ENCODE peak calls at places on chromosomes 4 and X, in five cellular contexts. One of them, this sample, is unnamed.

GRCh38 chrX:26262121-26262523 is 46.2 kb downstream of the MAGEB5 start:
- DNase-seq in H1: no peak
- DNase-seq in HepG2: no peak
- DNase-seq in WTC11: no peak
- DNase-seq in K562: no peak
- DNase-seq in this sample: no peak

GRCh38 chr4:20159516-20159915 is 92.2 kb upstream of the SLIT2 start:
- DNase-seq in K562: no peak
- DNase-seq in HepG2: no peak
- DNase-seq in H1: no peak
- DNase-seq in WTC11: no peak
- DNase-seq in this sample: no peak

GRCh38 chr4:52250124-52250523 is 199.0 kb downstream of the SPATA18 start:
- DNase-seq in HepG2: no peak
- DNase-seq in WTC11: no peak
- DNase-seq in K562: no peak
- DNase-seq in H1: no peak
- DNase-seq in this sample: no peak

GRCh38 chr4:147060171-147060931 is 114.7 kb upstream of the TTC29 start:
- DNase-seq in WTC11: no peak
- DNase-seq in H1: no peak
- DNase-seq in HepG2: no peak
- DNase-seq in K562: no peak
- DNase-seq in this sample: no peak

GRCh38 chr4:156190606-156191005 is 236.9 kb upstream of the CTSO start:
- DNase-seq in H1: no peak
- DNase-seq in HepG2: no peak
- DNase-seq in WTC11: no peak
- DNase-seq in K562: no peak
- DNase-seq in this sample: no peak

GRCh38 chrX:49309401-49309981 is 6.0 kb downstream of the GAGE10 start:
- DNase-seq in H1: peak; percentile 29
- DNase-seq in K562: no peak
- DNase-seq in HepG2: no peak
- DNase-seq in WTC11: no peak
- DNase-seq in this sample: no peak

GRCh38 chrX:27039332-27039731 is 423.8 kb downstream of the PPP4R3C start:
- DNase-seq in K562: no peak
- DNase-seq in WTC11: no peak
- DNase-seq in HepG2: no peak
- DNase-seq in H1: no peak
- DNase-seq in this sample: no peak

GRCh38 chr4:90840828-90841227 is 713.6 kb downstream of the CCSER1 start:
- DNase-seq in K562: no peak
- DNase-seq in WTC11: no peak
- DNase-seq in H1: no peak
- DNase-seq in HepG2: no peak
- DNase-seq in this sample: no peak

GRCh38 chrX:23736030-23736429 is 7.0 kb downstream of the ACOT9 start:
- DNase-seq in HepG2: no peak
- DNase-seq in K562: no peak
- DNase-seq in WTC11: no peak
- DNase-seq in H1: no peak
- DNase-seq in this sample: no peak

GRCh38 chrX:65508851-65509250 is 25.7 kb downstream of the LAS1L start:
- DNase-seq in WTC11: no peak
- DNase-seq in K562: no peak
- DNase-seq in H1: no peak
- DNase-seq in HepG2: no peak
- DNase-seq in this sample: no peak

GRCh38 chrX:53711446-53711845 is 24.9 kb upstream of the HUWE1 start:
- DNase-seq in K562: no peak
- DNase-seq in H1: no peak
- DNase-seq in HepG2: no peak
- DNase-seq in WTC11: no peak
- DNase-seq in this sample: no peak

GRCh38 chrX:34656467-34656841 is 631 bp downstream of the TMEM47 start:
- DNase-seq in HepG2: no peak
- DNase-seq in WTC11: peak; percentile 11
- DNase-seq in K562: no peak
- DNase-seq in H1: no peak
- DNase-seq in this sample: no peak

GRCh38 chr4:140342620-140343019 is 30.8 kb upstream of the SCOC start:
- DNase-seq in K562: no peak
- DNase-seq in H1: no peak
- DNase-seq in HepG2: no peak
- DNase-seq in WTC11: no peak
- DNase-seq in this sample: no peak

GRCh38 chr4:164116286-164116685 is 621.8 kb downstream of the TMA16 start:
- DNase-seq in H1: no peak
- DNase-seq in K562: no peak
- DNase-seq in WTC11: no peak
- DNase-seq in HepG2: no peak
- DNase-seq in this sample: no peak

GRCh38 chr4:7388627-7389026 is 46.1 kb downstream of the PSAPL1 start:
- DNase-seq in WTC11: no peak
- DNase-seq in HepG2: no peak
- DNase-seq in K562: no peak
- DNase-seq in H1: no peak
- DNase-seq in this sample: no peak

GRCh38 chr4:122458625-122459024 is 2.1 kb upstream of the IL2 start:
- DNase-seq in H1: no peak
- DNase-seq in K562: no peak
- DNase-seq in HepG2: no peak
- DNase-seq in WTC11: no peak
- DNase-seq in this sample: no peak

GRCh38 chr4:158300012-158300411 is 89.7 kb downstream of the TMEM144 start:
- DNase-seq in H1: no peak
- DNase-seq in HepG2: no peak
- DNase-seq in WTC11: no peak
- DNase-seq in K562: no peak
- DNase-seq in this sample: no peak

GRCh38 chr4:158299459-158300007 is 89.2 kb downstream of the TMEM144 start:
- DNase-seq in HepG2: peak; percentile 61
- DNase-seq in K562: peak; percentile 12
- DNase-seq in H1: no peak
- DNase-seq in WTC11: no peak
- DNase-seq in this sample: no peak

GRCh38 chr4:158297866-158298265 is 87.6 kb downstream of the TMEM144 start:
- DNase-seq in H1: no peak
- DNase-seq in K562: no peak
- DNase-seq in HepG2: no peak
- DNase-seq in WTC11: no peak
- DNase-seq in this sample: no peak

GRCh38 chr4:158304694-158305093 is 94.4 kb downstream of the TMEM144 start:
- DNase-seq in K562: no peak
- DNase-seq in WTC11: no peak
- DNase-seq in HepG2: no peak
- DNase-seq in H1: no peak
- DNase-seq in this sample: no peak

GRCh38 chr4:158302076-158302866 is 92.0 kb downstream of the TMEM144 start:
- DNase-seq in HepG2: no peak
- DNase-seq in K562: no peak
- DNase-seq in WTC11: no peak
- DNase-seq in H1: no peak
- DNase-seq in this sample: no peak
- TF ChIP-seq ATF2 in HepG2: no peak
- TF ChIP-seq ATF2 in K562: no peak
- TF ChIP-seq ATF2 in WTC11: no peak
- TF ChIP-seq ATF2 in H1: no peak
- TF ChIP-seq ATF2 in this sample: no peak

GRCh38 chr4:58564695-58565094 is 1454.5 kb upstream of the IGFBP7 start:
- DNase-seq in H1: no peak
- DNase-seq in K562: no peak
- DNase-seq in WTC11: no peak
- DNase-seq in HepG2: no peak
- DNase-seq in this sample: no peak
- TF ChIP-seq ATF2 in H1: no peak
- TF ChIP-seq ATF2 in K562: no peak
- TF ChIP-seq ATF2 in WTC11: no peak
- TF ChIP-seq ATF2 in HepG2: no peak
- TF ChIP-seq ATF2 in this sample: no peak

DNA sequence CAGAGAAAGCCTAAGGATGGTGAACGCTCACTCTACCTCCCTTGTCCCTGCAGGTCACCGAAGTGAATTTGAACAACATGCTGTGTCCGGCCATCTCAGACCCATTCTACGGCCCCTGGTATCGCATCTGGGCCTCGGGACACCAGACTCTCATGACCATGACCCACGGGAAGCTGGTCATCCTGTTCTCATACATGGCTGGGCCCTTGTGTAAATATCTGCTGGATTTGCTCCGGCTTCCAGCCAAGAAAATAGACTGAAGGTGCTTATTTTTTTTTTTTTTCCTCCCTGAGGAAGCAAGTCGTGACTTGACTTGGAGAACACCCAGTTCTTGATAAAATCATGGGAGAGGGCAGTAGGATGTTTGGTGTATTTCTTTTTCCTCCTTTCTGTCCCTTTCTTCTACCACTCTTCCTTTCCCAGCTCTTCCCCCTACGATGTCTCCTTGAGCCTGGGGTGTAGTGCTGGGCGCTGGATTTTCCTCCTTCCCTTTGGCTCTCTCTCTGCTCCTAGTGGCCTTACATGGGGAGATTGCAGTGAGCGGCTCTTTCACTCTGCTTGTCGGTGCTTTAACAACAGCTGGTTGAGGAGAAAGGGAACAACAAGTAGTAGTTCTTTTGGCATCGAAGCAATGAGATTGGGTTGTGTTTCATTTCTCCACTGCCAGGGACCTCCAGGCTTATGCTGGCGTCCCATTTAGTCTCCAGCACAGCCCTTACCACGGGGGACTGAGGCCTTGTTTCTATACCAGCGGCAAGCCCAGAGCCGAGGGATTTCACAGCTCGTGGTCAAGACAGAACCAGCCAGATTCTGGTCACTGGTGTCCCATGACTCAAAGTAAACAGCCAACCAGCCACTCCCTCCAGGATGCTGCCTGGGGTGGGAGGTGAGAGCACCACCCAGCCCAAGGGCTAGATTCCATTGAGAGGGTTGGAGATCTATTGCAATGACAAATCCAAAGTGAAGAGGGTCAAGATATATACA is 144.4 kb downstream of the AMMECR1 start:
- DNase-seq in H1: no peak
- DNase-seq in WTC11: no peak
- DNase-seq in HepG2: no peak
- DNase-seq in K562: no peak
- DNase-seq in this sample: no peak
- TF ChIP-seq ATF2 in H1: no peak
- TF ChIP-seq ATF2 in WTC11: no peak
- TF ChIP-seq ATF2 in HepG2: no peak
- TF ChIP-seq ATF2 in K562: no peak
- TF ChIP-seq ATF2 in this sample: no peak

GRCh38 chr4:76753814-76754213 is 144.1 kb downstream of the SOWAHB start:
- DNase-seq in WTC11: no peak
- DNase-seq in H1: no peak
- DNase-seq in HepG2: no peak
- DNase-seq in K562: no peak
- DNase-seq in this sample: no peak
- TF ChIP-seq ATF2 in WTC11: no peak
- TF ChIP-seq ATF2 in H1: no peak
- TF ChIP-seq ATF2 in HepG2: no peak
- TF ChIP-seq ATF2 in K562: no peak
- TF ChIP-seq ATF2 in this sample: no peak

GRCh38 chr4:48228887-48229462 is 40.7 kb downstream of the TEC start:
- DNase-seq in H1: no peak
- DNase-seq in K562: peak; percentile 34
- DNase-seq in WTC11: no peak
- DNase-seq in HepG2: no peak
- DNase-seq in this sample: no peak
- TF ChIP-seq ATF2 in H1: no peak
- TF ChIP-seq ATF2 in K562: no peak
- TF ChIP-seq ATF2 in WTC11: no peak
- TF ChIP-seq ATF2 in HepG2: no peak
- TF ChIP-seq ATF2 in this sample: no peak

GRCh38 chr4:81648576-81649272 is 177.0 kb upstream of the RASGEF1B start:
- DNase-seq in H1: no peak
- DNase-seq in K562: no peak
- DNase-seq in HepG2: no peak
- DNase-seq in WTC11: no peak
- DNase-seq in this sample: peak; percentile 23
- TF ChIP-seq ATF2 in H1: no peak
- TF ChIP-seq ATF2 in K562: no peak
- TF ChIP-seq ATF2 in HepG2: no peak
- TF ChIP-seq ATF2 in WTC11: no peak
- TF ChIP-seq ATF2 in this sample: peak; percentile 21

GRCh38 chr4:172996571-172997216 is 171.9 kb upstream of the GALNT7 start:
- DNase-seq in WTC11: no peak
- DNase-seq in K562: peak; percentile 26
- DNase-seq in H1: no peak
- DNase-seq in HepG2: no peak
- DNase-seq in this sample: no peak

GRCh38 chr4:173001571-173001970 is 167.0 kb upstream of the GALNT7 start:
- DNase-seq in K562: no peak
- DNase-seq in H1: no peak
- DNase-seq in HepG2: no peak
- DNase-seq in WTC11: no peak
- DNase-seq in this sample: no peak

GRCh38 chr4:172997851-172998250 is 170.8 kb upstream of the GALNT7 start:
- DNase-seq in HepG2: no peak
- DNase-seq in H1: no peak
- DNase-seq in K562: no peak
- DNase-seq in WTC11: no peak
- DNase-seq in this sample: no peak

GRCh38 chr4:172997217-172997609 is 171.4 kb upstream of the GALNT7 start:
- DNase-seq in K562: no peak
- DNase-seq in WTC11: no peak
- DNase-seq in HepG2: no peak
- DNase-seq in H1: no peak
- DNase-seq in this sample: no peak

GRCh38 chr4:172998527-172999469 is 169.8 kb upstream of the GALNT7 start:
- DNase-seq in K562: peak; percentile 94
- DNase-seq in H1: no peak
- DNase-seq in WTC11: no peak
- DNase-seq in HepG2: no peak
- DNase-seq in this sample: no peak
- TF ChIP-seq ATF2 in K562: no peak
- TF ChIP-seq ATF2 in H1: no peak
- TF ChIP-seq ATF2 in WTC11: no peak
- TF ChIP-seq ATF2 in HepG2: no peak
- TF ChIP-seq ATF2 in this sample: no peak

GRCh38 chr4:10456270-10457254 is 664 bp downstream of the ZNF518B start:
- DNase-seq in H1: no peak
- DNase-seq in K562: peak; percentile 38
- DNase-seq in HepG2: no peak
- DNase-seq in WTC11: peak; percentile 58
- DNase-seq in this sample: no peak
- TF ChIP-seq ATF2 in H1: no peak
- TF ChIP-seq ATF2 in K562: no peak
- TF ChIP-seq ATF2 in HepG2: no peak
- TF ChIP-seq ATF2 in WTC11: no peak
- TF ChIP-seq ATF2 in this sample: no peak

This sample was measured in GM12878.